ENCODE peak calls at places on chromosomes 7 and 10, in ten cellular contexts. U is mesothelial cell of epicardium, C is esophagus squamous epithelium, A is natural killer cell, T is neural progenitor cell, K is K562, N is sigmoid colon, Z is progenitor cell of endocrine pancreas, W is ovary, V is nephron progenitor cell. F is an unnamed sample.

GRCh38 chr7:99679400-99680191 is at the start of gene CYP3A5:
- DNase-seq in U (no peak), C (no peak), A (no peak), T (no peak), K (peak), N (peak), Z (no peak), W (no peak), V (peak), F (no peak)

GRCh38 chr10:11819027-11819426 is 4.1 kb upstream of the PROSER2 start:
- DNase-seq in U (no peak), C (no peak), A (no peak), T (no peak), K (no peak), N (no peak), Z (no peak), W (no peak), V (no peak), F (no peak)

GRCh38 chr10:122113161-122113944 is 124.4 kb downstream of the TACC2 start:
- DNase-seq in U (peak), C (no peak), A (no peak), T (peak), K (no peak), N (peak), Z (peak), W (peak), V (peak), F (peak)

GRCh38 chr10:7562026-7562425 is 104.7 kb downstream of the ITIH5 start:
- DNase-seq in U (no peak), C (no peak), A (no peak), T (no peak), K (no peak), N (no peak), Z (no peak), W (no peak), V (no peak), F (no peak)

GRCh38 chr10:61757525-61758397 is 95.0 kb downstream of the CABCOCO1 start:
- DNase-seq in U (no peak), C (no peak), A (no peak), T (no peak), K (peak), N (no peak), Z (no peak), W (no peak), V (no peak), F (no peak)

GRCh38 chr7:79272066-79272669 is 181.3 kb downstream of the MAGI2 start:
- DNase-seq in U (no peak), C (no peak), A (no peak), T (peak), K (peak), N (no peak), Z (no peak), W (no peak), V (no peak), F (no peak)

GRCh38 chr10:68049289-68050078 is 25.6 kb downstream of the HERC4 start:
- DNase-seq in U (no peak), C (no peak), A (no peak), T (no peak), K (peak), N (no peak), Z (no peak), W (no peak), V (no peak), F (no peak)

GRCh38 chr10:1267148-1267547 is 211.0 kb downstream of the WDR37 start:
- DNase-seq in U (no peak), C (no peak), A (no peak), T (no peak), K (no peak), N (no peak), Z (no peak), W (no peak), V (no peak), F (no peak)

GRCh38 chr7:34759477-34760125 is 101.6 kb downstream of the NPSR1 start:
- DNase-seq in U (no peak), C (no peak), A (no peak), T (peak), K (peak), N (no peak), Z (no peak), W (no peak), V (peak), F (no peak)

GRCh38 chr7:29099896-29100847 is 46.2 kb downstream of the CPVL start:
- DNase-seq in U (no peak), C (no peak), A (no peak), T (no peak), K (no peak), N (no peak), Z (no peak), W (no peak), V (no peak), F (no peak)

GRCh38 chr10:73159038-73159648 is 8.7 kb downstream of the ECD start:
- DNase-seq in U (peak), C (no peak), A (peak), T (peak), K (peak), N (no peak), Z (peak), W (peak), V (peak), F (no peak)

GRCh38 chr10:7412482-7413251 is 1.8 kb upstream of the SFMBT2 start:
- DNase-seq in U (peak), C (no peak), A (peak), T (peak), K (no peak), N (no peak), Z (peak), W (peak), V (peak), F (no peak)

GRCh38 chr7:133134810-133135209 is 52.9 kb upstream of the CHCHD3 start:
- DNase-seq in U (no peak), C (no peak), A (no peak), T (no peak), K (no peak), N (no peak), Z (no peak), W (no peak), V (no peak), F (no peak)

GRCh38 chr7:131390275-131390674 is 62.6 kb downstream of the MKLN1 start:
- DNase-seq in U (no peak), C (no peak), A (no peak), T (no peak), K (no peak), N (no peak), Z (no peak), W (no peak), V (no peak), F (no peak)

GRCh38 chr10:70324341-70324861 is 40.6 kb upstream of the NPFFR1 start:
- DNase-seq in U (no peak), C (no peak), A (no peak), T (peak), K (no peak), N (peak), Z (no peak), W (no peak), V (peak), F (no peak)

GRCh38 chr10:17453035-17453376 is 1.4 kb downstream of the ST8SIA6 start:
- DNase-seq in U (no peak), C (no peak), A (no peak), T (no peak), K (no peak), N (no peak), Z (no peak), W (no peak), V (no peak), F (no peak)

GRCh38 chr10:14571866-14572507 is 202.7 kb downstream of the FAM107B start:
- DNase-seq in U (no peak), C (no peak), A (peak), T (no peak), K (no peak), N (no peak), Z (no peak), W (no peak), V (no peak), F (no peak)

GRCh38 chr7:2808891-2809660 is 35.0 kb downstream of the GNA12 start:
- DNase-seq in U (no peak), C (no peak), A (no peak), T (no peak), K (no peak), N (peak), Z (no peak), W (no peak), V (no peak), F (no peak)

GRCh38 chr10:99682032-99682431 is 22.7 kb downstream of the ENTPD7 start:
- DNase-seq in U (no peak), C (no peak), A (no peak), T (no peak), K (no peak), N (no peak), Z (no peak), W (no peak), V (no peak), F (no peak)

GRCh38 chr10:128466831-128467371 is 340.7 kb upstream of the MKI67 start:
- DNase-seq in U (no peak), C (no peak), A (no peak), T (no peak), K (no peak), N (no peak), Z (no peak), W (no peak), V (no peak), F (no peak)

GRCh38 chr10:75434292-75434691 is 2.9 kb downstream of the LRMDA start:
- DNase-seq in U (no peak), C (no peak), A (no peak), T (no peak), K (no peak), N (no peak), Z (no peak), W (no peak), V (no peak), F (no peak)

GRCh38 chr7:29071203-29071804 is 75.0 kb downstream of the CPVL start:
- DNase-seq in U (no peak), C (no peak), A (no peak), T (no peak), K (no peak), N (no peak), Z (no peak), W (no peak), V (no peak), F (no peak)

GRCh38 chr7:47460251-47460989 is 121.5 kb downstream of the TNS3 start:
- DNase-seq in U (no peak), C (no peak), A (no peak), T (no peak), K (no peak), N (no peak), Z (no peak), W (no peak), V (no peak), F (no peak)

GRCh38 chr7:3232228-3232627 is 68.8 kb upstream of the SDK1 start:
- DNase-seq in U (peak), C (no peak), A (no peak), T (no peak), K (no peak), N (no peak), Z (no peak), W (no peak), V (no peak), F (no peak)

GRCh38 chr7:52147240-52147639 is 830.6 kb upstream of the COBL start:
- DNase-seq in U (no peak), C (no peak), A (no peak), T (no peak), K (no peak), N (no peak), Z (no peak), W (no peak), V (no peak), F (no peak)

GRCh38 chr10:64277536-64277935 is 756.3 kb downstream of the REEP3 start:
- DNase-seq in U (no peak), C (no peak), A (no peak), T (no peak), K (no peak), N (no peak), Z (no peak), W (no peak), V (no peak), F (no peak)

GRCh38 chr7:25861704-25862253 is 290.2 kb upstream of the NFE2L3 start:
- DNase-seq in U (no peak), C (no peak), A (no peak), T (no peak), K (peak), N (no peak), Z (no peak), W (no peak), V (no peak), F (no peak)

GRCh38 chr7:128135275-128136214 is 104.3 kb upstream of the LRRC4 start:
- DNase-seq in U (peak), C (no peak), A (peak), T (peak), K (peak), N (no peak), Z (peak), W (peak), V (peak), F (peak)

GRCh38 chr10:132878730-132879407 is 63.5 kb downstream of the CFAP46 start:
- DNase-seq in U (peak), C (no peak), A (no peak), T (no peak), K (no peak), N (peak), Z (no peak), W (no peak), V (no peak), F (no peak)

DNA sequence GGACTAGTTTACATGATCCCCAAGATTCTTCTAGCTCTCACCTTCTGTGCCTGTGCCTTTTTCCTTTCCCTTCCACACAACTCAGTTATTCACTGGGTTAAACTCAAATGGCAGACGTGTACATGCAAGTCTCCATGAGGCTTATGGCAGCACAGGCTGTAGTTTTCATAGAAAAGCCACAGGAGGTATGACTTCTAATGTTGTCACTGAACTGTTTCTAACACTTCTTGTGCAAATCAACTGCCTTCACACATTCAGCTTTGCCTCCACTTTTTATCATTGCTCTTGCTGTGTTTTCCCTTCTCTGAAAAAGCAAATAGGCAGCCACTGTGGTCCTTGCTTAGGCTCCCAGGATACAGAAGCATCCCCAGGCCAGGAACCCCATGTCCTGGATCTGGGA is 5.3 kb upstream of the GIMAP5 start:
- DNase-seq in U (no peak), C (no peak), A (no peak), T (no peak), K (no peak), N (no peak), Z (no peak), W (no peak), V (no peak), F (no peak)
- TF ChIP-seq CTCF in U (no peak), C (no peak), A (no peak), T (no peak), K (no peak), N (no peak), Z (no peak), W (no peak), V (no peak), F (no peak)

DNA sequence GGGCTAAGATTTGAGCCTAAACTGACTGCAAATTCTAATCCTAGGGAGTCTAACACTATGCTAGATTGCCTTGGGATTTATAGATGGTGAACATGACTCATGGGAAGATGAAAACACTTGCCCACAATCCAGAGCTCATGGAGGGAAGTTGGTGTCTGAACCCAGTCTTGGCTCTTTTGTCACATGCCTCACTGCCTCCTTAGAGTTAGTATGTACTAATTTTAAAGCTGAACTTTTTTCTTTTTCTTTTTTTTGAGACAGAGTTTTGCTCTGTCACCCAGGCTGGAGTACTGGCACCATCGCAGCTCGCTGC is 14.4 kb downstream of the MRPL32 start:
- DNase-seq in U (no peak), C (no peak), A (no peak), T (no peak), K (no peak), N (no peak), Z (no peak), W (no peak), V (no peak), F (no peak)
- TF ChIP-seq CTCF in U (no peak), C (no peak), A (no peak), T (no peak), K (no peak), N (no peak), Z (no peak), W (no peak), V (no peak), F (no peak)

GRCh38 chr10:137031-137430 is 1.8 kb downstream of the ZMYND11 start:
- DNase-seq in U (no peak), C (no peak), A (no peak), T (peak), K (peak), N (no peak), Z (no peak), W (no peak), V (peak), F (no peak)
- TF ChIP-seq CTCF in U (peak), C (peak), A (peak), T (peak), K (peak), N (peak), Z (peak), W (no peak), V (peak), F (no peak)

GRCh38 chr7:95434501-95435421 is at the start of gene PON2:
- DNase-seq in U (peak), C (no peak), A (peak), T (peak), K (peak), N (peak), Z (peak), W (peak), V (peak), F (peak)
- TF ChIP-seq CTCF in U (no peak), C (no peak), A (no peak), T (no peak), K (no peak), N (no peak), Z (no peak), W (no peak), V (no peak), F (no peak)